ENCODE peak calls at places on chromosomes 6 and 20, in six cellular contexts. Q, D, Y, J, B and W are unnamed samples.
A peak's percentile ranks its signal among the peaks of the same experiment; 100 is the strongest.

GRCh38 chr20:56843817-56844216 is 214.7 kb downstream of the TFAP2C start:
- DNase-seq in J (no peak), B (no peak), D (no peak), Q (peak; percentile 19), Y (no peak), W (no peak)

GRCh38 chr6:68025764-68026163 is 609.3 kb upstream of the ADGRB3 start:
- DNase-seq in D (no peak), B (no peak), Q (no peak), Y (no peak), J (no peak), W (no peak)

GRCh38 chr6:122151066-122151465 is 248.4 kb upstream of the HSF2 start:
- DNase-seq in Y (no peak), B (no peak), J (no peak), D (no peak), Q (no peak), W (no peak)

GRCh38 chr6:108117427-108118358 is 43.2 kb upstream of the OSTM1 start:
- DNase-seq in J (no peak), D (peak; percentile 46), Q (peak; percentile 41), Y (no peak), B (no peak), W (peak; percentile 50)

GRCh38 chr20:20366551-20366895 is 1.4 kb upstream of the INSM1 start:
- DNase-seq in D (no peak), J (peak; percentile 43), B (no peak), Y (no peak), Q (no peak), W (no peak)

GRCh38 chr6:128139519-128139918 is 238.7 kb upstream of the THEMIS start:
- DNase-seq in J (no peak), B (peak; percentile 7), Q (peak; percentile 53), D (no peak), Y (no peak), W (no peak)

GRCh38 chr20:57244627-57245214 is 21.7 kb downstream of the BMP7 start:
- DNase-seq in D (no peak), Y (no peak), Q (no peak), J (no peak), B (no peak), W (no peak)

GRCh38 chr6:26550250-26550993 is 12.3 kb downstream of the HMGN4 start:
- DNase-seq in Q (peak; percentile 75), B (peak; percentile 66), Y (no peak), D (peak; percentile 73), J (peak; percentile 54), W (peak; percentile 64)

GRCh38 chr6:90907931-90908655 is 321.2 kb upstream of the MAP3K7 start:
- DNase-seq in D (no peak), Q (no peak), B (no peak), J (no peak), Y (no peak), W (no peak)

GRCh38 chr20:62772994-62773858 is 23.0 kb upstream of the MRGBP start:
- DNase-seq in B (peak; percentile 67), D (no peak), Q (peak; percentile 68), Y (no peak), J (no peak), W (no peak)

GRCh38 chr6:43222418-43223059 is 6.7 kb downstream of the DNPH1 start:
- DNase-seq in B (no peak), J (no peak), D (no peak), Y (no peak), Q (no peak), W (no peak)

GRCh38 chr6:7813704-7814103 is 87.8 kb downstream of the BMP6 start:
- DNase-seq in Y (no peak), Q (no peak), B (no peak), J (no peak), D (no peak), W (no peak)